ENCODE peak calls at places on chromosomes 7 and 10, in nine cellular contexts. U, B, K, G, I, S, X, W and E are unnamed samples.

GRCh38 chr10:93463723-93464511 is 18.2 kb downstream of the MYOF start:
- DNase-seq in U (no peak), B (no peak), K (peak), G (no peak), I (no peak), S (peak), X (no peak), W (no peak), E (no peak)

GRCh38 chr10:87752571-87752970 is 65.5 kb downstream of the ATAD1 start:
- DNase-seq in U (no peak), B (no peak), K (peak), G (no peak), I (no peak), S (peak), X (no peak), W (peak), E (no peak)

GRCh38 chr10:112227331-112227961 is 43.9 kb upstream of the GPAM start:
- DNase-seq in U (no peak), B (no peak), K (peak), G (no peak), I (no peak), S (peak), X (no peak), W (peak), E (peak)

GRCh38 chr7:28354601-28355062 is 57.7 kb upstream of the CREB5 start:
- DNase-seq in U (peak), B (no peak), K (peak), G (no peak), I (no peak), S (no peak), X (no peak), W (peak), E (no peak)

GRCh38 chr7:73707045-73707631 is 12.3 kb downstream of the STX1A start:
- DNase-seq in U (no peak), B (no peak), K (no peak), G (peak), I (no peak), S (peak), X (peak), W (peak), E (no peak)

GRCh38 chr7:99196536-99197288 is 11.2 kb downstream of the KPNA7 start:
- DNase-seq in U (no peak), B (no peak), K (peak), G (no peak), I (no peak), S (peak), X (no peak), W (peak), E (no peak)

GRCh38 chr7:156155988-156156733 is 343.9 kb upstream of the SHH start:
- DNase-seq in U (no peak), B (no peak), K (no peak), G (no peak), I (no peak), S (no peak), X (no peak), W (no peak), E (no peak)

GRCh38 chr10:84118395-84119006 is 20.8 kb upstream of the GHITM start:
- DNase-seq in U (no peak), B (no peak), K (no peak), G (peak), I (no peak), S (no peak), X (no peak), W (peak), E (no peak)

GRCh38 chr10:105585753-105586152 is 944.7 kb downstream of the SORCS3 start:
- DNase-seq in U (no peak), B (no peak), K (peak), G (no peak), I (no peak), S (no peak), X (no peak), W (peak), E (no peak)

GRCh38 chr10:82742478-82742877 is 867.5 kb downstream of the NRG3 start:
- DNase-seq in U (no peak), B (no peak), K (peak), G (no peak), I (no peak), S (peak), X (no peak), W (peak), E (peak)

GRCh38 chr10:60082341-60083038 is 176.1 kb upstream of the CCDC6 start:
- DNase-seq in U (no peak), B (no peak), K (no peak), G (no peak), I (no peak), S (no peak), X (no peak), W (no peak), E (peak)

GRCh38 chr7:94056796-94057207 is 52.6 kb upstream of the BET1 start:
- DNase-seq in U (peak), B (no peak), K (peak), G (no peak), I (no peak), S (peak), X (no peak), W (peak), E (no peak)

GRCh38 chr10:124994573-124995473 is 52.9 kb downstream of the ZRANB1 start:
- DNase-seq in U (no peak), B (no peak), K (no peak), G (no peak), I (no peak), S (no peak), X (no peak), W (no peak), E (peak)

GRCh38 chr10:33260403-33261239 is 73.8 kb downstream of the NRP1 start:
- DNase-seq in U (no peak), B (no peak), K (no peak), G (no peak), I (no peak), S (no peak), X (no peak), W (no peak), E (no peak)

GRCh38 chr10:60186315-60187071 is 203.2 kb downstream of the ANK3 start:
- DNase-seq in U (no peak), B (no peak), K (no peak), G (no peak), I (no peak), S (no peak), X (no peak), W (peak), E (no peak)

GRCh38 chr7:55493416-55493815 is 78.9 kb downstream of the VOPP1 start:
- DNase-seq in U (no peak), B (no peak), K (no peak), G (no peak), I (no peak), S (no peak), X (no peak), W (peak), E (no peak)

GRCh38 chr10:3226960-3227724 is 54.6 kb upstream of the PITRM1 start:
- DNase-seq in U (no peak), B (no peak), K (peak), G (peak), I (no peak), S (no peak), X (no peak), W (peak), E (no peak)

GRCh38 chr10:110861930-110862677 is 9.6 kb upstream of the PDCD4 start:
- DNase-seq in U (no peak), B (no peak), K (no peak), G (no peak), I (no peak), S (peak), X (no peak), W (peak), E (no peak)

GRCh38 chr7:36894190-36894589 is 169.9 kb upstream of the AOAH start:
- DNase-seq in U (no peak), B (no peak), K (no peak), G (no peak), I (no peak), S (peak), X (no peak), W (no peak), E (peak)

GRCh38 chr7:44381494-44382220 is 56.3 kb upstream of the CAMK2B start:
- DNase-seq in U (no peak), B (no peak), K (no peak), G (no peak), I (no peak), S (no peak), X (no peak), W (no peak), E (no peak)

GRCh38 chr7:33444501-33444900 is 315.1 kb downstream of the BBS9 start:
- DNase-seq in U (no peak), B (no peak), K (no peak), G (no peak), I (no peak), S (no peak), X (no peak), W (peak), E (no peak)

GRCh38 chr10:129837909-129838582 is 126.0 kb downstream of the EBF3 start:
- DNase-seq in U (no peak), B (no peak), K (no peak), G (no peak), I (no peak), S (no peak), X (no peak), W (no peak), E (no peak)

GRCh38 chr7:118949031-118949430 is 724.5 kb downstream of the ANKRD7 start:
- DNase-seq in U (no peak), B (no peak), K (no peak), G (no peak), I (no peak), S (no peak), X (no peak), W (peak), E (no peak)

GRCh38 chr7:73342645-73343044 is 14.7 kb downstream of the FKBP6 start:
- DNase-seq in U (peak), B (no peak), K (peak), G (peak), I (no peak), S (peak), X (no peak), W (peak), E (peak)

GRCh38 chr10:48439581-48440041 is 133.1 kb downstream of the MAPK8 start:
- DNase-seq in U (no peak), B (no peak), K (no peak), G (no peak), I (no peak), S (no peak), X (peak), W (no peak), E (no peak)

GRCh38 chr7:138303230-138304070 is 156.6 kb upstream of the TRIM24 start:
- DNase-seq in U (no peak), B (no peak), K (no peak), G (no peak), I (no peak), S (peak), X (no peak), W (no peak), E (peak)

GRCh38 chr7:125828153-125828690 is 898.6 kb upstream of the POT1 start:
- DNase-seq in U (no peak), B (no peak), K (no peak), G (no peak), I (no peak), S (no peak), X (no peak), W (no peak), E (no peak)

GRCh38 chr10:118792501-118792900 is 37.7 kb upstream of the CACUL1 start:
- DNase-seq in U (no peak), B (no peak), K (no peak), G (no peak), I (peak), S (peak), X (no peak), W (no peak), E (peak)

GRCh38 chr10:14838582-14839304 is 637 bp downstream of the HSPA14 start:
- DNase-seq in U (peak), B (no peak), K (peak), G (no peak), I (no peak), S (no peak), X (peak), W (peak), E (peak)

GRCh38 chr10:5293691-5294550 is 70.8 kb upstream of the UCN3 start:
- DNase-seq in U (peak), B (no peak), K (peak), G (peak), I (no peak), S (peak), X (peak), W (peak), E (peak)

GRCh38 chr10:21673668-21674067 is 139.6 kb downstream of the MLLT10 start:
- DNase-seq in U (no peak), B (no peak), K (no peak), G (no peak), I (no peak), S (no peak), X (no peak), W (no peak), E (no peak)

GRCh38 chr7:4681922-4682620 is at the start of gene FOXK1:
- DNase-seq in U (peak), B (peak), K (peak), G (no peak), I (peak), S (peak), X (peak), W (no peak), E (peak)

GRCh38 chr10:111076191-111076681 is 593 bp upstream of the ADRA2A start:
- DNase-seq in U (peak), B (no peak), K (peak), G (peak), I (peak), S (no peak), X (peak), W (no peak), E (peak)

GRCh38 chr7:157011333-157012112 is 1.1 kb upstream of the MNX1 start:
- DNase-seq in U (no peak), B (no peak), K (no peak), G (no peak), I (no peak), S (no peak), X (no peak), W (no peak), E (no peak)

GRCh38 chr10:99435986-99436633 is 5.7 kb upstream of the GOT1 start:
- DNase-seq in U (no peak), B (no peak), K (peak), G (peak), I (no peak), S (peak), X (no peak), W (peak), E (peak)

GRCh38 chr7:50265968-50266694 is 38.4 kb upstream of the IKZF1 start:
- DNase-seq in U (no peak), B (no peak), K (no peak), G (no peak), I (no peak), S (no peak), X (no peak), W (no peak), E (no peak)

GRCh38 chr10:120746016-120746755 is 105.0 kb upstream of the WDR11 start:
- DNase-seq in U (no peak), B (no peak), K (no peak), G (no peak), I (no peak), S (peak), X (no peak), W (peak), E (no peak)

GRCh38 chr7:46830-47140 is 145.6 kb upstream of the FAM20C start:
- DNase-seq in U (no peak), B (no peak), K (no peak), G (no peak), I (no peak), S (no peak), X (no peak), W (no peak), E (no peak)